ENCODE peak calls at places on chromosomes 13 and 19, in six cellular contexts. One of them, this sample, is unnamed.

GRCh38 chr13:90686438-90686837 is 661.0 kb upstream of the MIR17HG start:
- DNase-seq in activated CD8-positive, alpha-beta T cell treated with anti-CD3 and anti-CD28 coated beads for 36 hours: no peak
- DNase-seq in body of pancreas: no peak
- DNase-seq in GM23338: no peak
- DNase-seq in head of caudate nucleus: no peak
- DNase-seq in left ventricle myocardium inferior: no peak
- DNase-seq in this sample: no peak

GRCh38 chr13:28347456-28348371 is 147.2 kb downstream of the FLT1 start:
- DNase-seq in body of pancreas: no peak
- DNase-seq in head of caudate nucleus: no peak
- DNase-seq in left ventricle myocardium inferior: no peak
- DNase-seq in GM23338: no peak
- DNase-seq in activated CD8-positive, alpha-beta T cell treated with anti-CD3 and anti-CD28 coated beads for 36 hours: no peak
- DNase-seq in this sample: no peak

GRCh38 chr13:26011996-26012688 is 39.7 kb downstream of the SHISA2 start:
- DNase-seq in left ventricle myocardium inferior: no peak
- DNase-seq in head of caudate nucleus: no peak
- DNase-seq in activated CD8-positive, alpha-beta T cell treated with anti-CD3 and anti-CD28 coated beads for 36 hours: peak
- DNase-seq in GM23338: peak
- DNase-seq in body of pancreas: no peak
- DNase-seq in this sample: no peak

GRCh38 chr19:4014541-4015491 is 7.3 kb downstream of the PIAS4 start:
- DNase-seq in GM23338: peak
- DNase-seq in activated CD8-positive, alpha-beta T cell treated with anti-CD3 and anti-CD28 coated beads for 36 hours: peak
- DNase-seq in body of pancreas: no peak
- DNase-seq in left ventricle myocardium inferior: peak
- DNase-seq in head of caudate nucleus: no peak
- DNase-seq in this sample: no peak

GRCh38 chr13:24097064-24097463 is 63.5 kb upstream of the SPATA13 start:
- DNase-seq in GM23338: no peak
- DNase-seq in left ventricle myocardium inferior: no peak
- DNase-seq in head of caudate nucleus: no peak
- DNase-seq in activated CD8-positive, alpha-beta T cell treated with anti-CD3 and anti-CD28 coated beads for 36 hours: peak
- DNase-seq in body of pancreas: no peak
- DNase-seq in this sample: no peak

GRCh38 chr19:13154241-13154778 is 4.1 kb downstream of the IER2 start:
- DNase-seq in GM23338: peak
- DNase-seq in left ventricle myocardium inferior: peak
- DNase-seq in body of pancreas: peak
- DNase-seq in activated CD8-positive, alpha-beta T cell treated with anti-CD3 and anti-CD28 coated beads for 36 hours: peak
- DNase-seq in head of caudate nucleus: no peak
- DNase-seq in this sample: peak

GRCh38 chr13:46738055-46738454 is 58.9 kb downstream of the ESD start:
- DNase-seq in body of pancreas: no peak
- DNase-seq in left ventricle myocardium inferior: no peak
- DNase-seq in activated CD8-positive, alpha-beta T cell treated with anti-CD3 and anti-CD28 coated beads for 36 hours: no peak
- DNase-seq in head of caudate nucleus: no peak
- DNase-seq in GM23338: no peak
- DNase-seq in this sample: no peak

GRCh38 chr19:7242601-7243258 is 51.5 kb downstream of the INSR start:
- DNase-seq in left ventricle myocardium inferior: no peak
- DNase-seq in activated CD8-positive, alpha-beta T cell treated with anti-CD3 and anti-CD28 coated beads for 36 hours: no peak
- DNase-seq in head of caudate nucleus: no peak
- DNase-seq in body of pancreas: no peak
- DNase-seq in GM23338: no peak
- DNase-seq in this sample: peak

GRCh38 chr13:50094615-50095293 is 79.5 kb downstream of the KCNRG start:
- DNase-seq in left ventricle myocardium inferior: no peak
- DNase-seq in activated CD8-positive, alpha-beta T cell treated with anti-CD3 and anti-CD28 coated beads for 36 hours: no peak
- DNase-seq in GM23338: no peak
- DNase-seq in body of pancreas: no peak
- DNase-seq in head of caudate nucleus: no peak
- DNase-seq in this sample: no peak

GRCh38 chr19:28977826-28978225 is 235.1 kb downstream of the UQCRFS1 start:
- DNase-seq in GM23338: peak
- DNase-seq in left ventricle myocardium inferior: no peak
- DNase-seq in head of caudate nucleus: no peak
- DNase-seq in activated CD8-positive, alpha-beta T cell treated with anti-CD3 and anti-CD28 coated beads for 36 hours: no peak
- DNase-seq in body of pancreas: no peak
- DNase-seq in this sample: no peak